ENCODE peak calls at places on chromosomes 3 and 15, in five cellular contexts. U is fibroblast of lung, O is astrocyte of the cerebellum, D is suprapubic skin, A is fibroblast of the aortic adventitia. C is an unnamed sample.

GRCh38 chr15:76973362-76973743 is 21.6 kb upstream of the PSTPIP1 start:
- DNase-seq in D (no peak), A (peak; percentile 60), U (peak; percentile 16), O (no peak), C (no peak)

GRCh38 chr3:6447166-6447801 is 413.6 kb upstream of the GRM7 start:
- DNase-seq in A (no peak), D (no peak), O (no peak), U (no peak), C (no peak)

GRCh38 chr3:106957021-106957420 is 420.2 kb upstream of the CCDC54 start:
- DNase-seq in A (peak; percentile 34), O (no peak), D (no peak), U (peak; percentile 68), C (no peak)

GRCh38 chr3:128554100-128554464 is 61.1 kb upstream of the GATA2 start:
- DNase-seq in O (peak; percentile 37), A (peak; percentile 53), U (peak; percentile 88), D (no peak), C (peak; percentile 33)

GRCh38 chr3:148006508-148006907 is 597.3 kb downstream of the ZIC1 start:
- DNase-seq in U (peak; percentile 95), O (peak; percentile 95), A (peak; percentile 60), D (no peak), C (no peak)

GRCh38 chr3:193656878-193657282 is 63.9 kb downstream of the OPA1 start:
- DNase-seq in A (no peak), O (no peak), U (no peak), D (no peak), C (no peak)

GRCh38 chr3:113157408-113157980 is 53.9 kb upstream of the BOC start:
- DNase-seq in A (peak; percentile 17), U (peak; percentile 79), D (peak; percentile 77), O (no peak), C (no peak)

GRCh38 chr3:165642761-165643432 is 194.3 kb downstream of the BCHE start:
- DNase-seq in D (peak; percentile 67), A (peak; percentile 99), U (peak; percentile 96), O (peak; percentile 98), C (peak; percentile 97)

GRCh38 chr3:97952280-97952679 is 20.0 kb downstream of the RIOX2 start:
- DNase-seq in O (no peak), A (peak; percentile 45), D (no peak), U (no peak), C (no peak)

GRCh38 chr3:135641771-135642170 is 323.8 kb upstream of the PPP2R3A start:
- DNase-seq in D (no peak), A (no peak), O (no peak), U (no peak), C (no peak)

GRCh38 chr3:177934001-177934891 is 602.0 kb upstream of the KCNMB2 start:
- DNase-seq in O (peak; percentile 24), A (peak; percentile 79), U (peak; percentile 92), D (peak; percentile 78), C (peak; percentile 29)

GRCh38 chr3:186998937-186999368 is 68.6 kb downstream of the ST6GAL1 start:
- DNase-seq in U (no peak), A (no peak), D (no peak), O (no peak), C (no peak)

GRCh38 chr3:194308635-194309213 is 42.4 kb downstream of the CPN2 start:
- DNase-seq in D (peak; percentile 26), O (no peak), A (no peak), U (no peak), C (no peak)

GRCh38 chr3:58190882-58191281 is 19.9 kb downstream of the DNASE1L3 start:
- DNase-seq in O (no peak), U (no peak), D (no peak), A (no peak), C (no peak)

GRCh38 chr3:13684350-13684749 is 135.4 kb downstream of the FBLN2 start:
- DNase-seq in A (no peak), O (no peak), U (no peak), D (no peak), C (no peak)

GRCh38 chr3:58560771-58561311 is 16.4 kb downstream of the FAM107A start:
- DNase-seq in A (peak; percentile 97), U (peak; percentile 97), O (peak; percentile 95), D (no peak), C (peak; percentile 96)

GRCh38 chr3:74883690-74884089 is 269.2 kb upstream of the CNTN3 start:
- DNase-seq in O (no peak), A (peak; percentile 14), D (no peak), U (no peak), C (no peak)

GRCh38 chr3:130915567-130916292 is 21.8 kb downstream of the ATP2C1 start:
- DNase-seq in D (no peak), O (no peak), U (no peak), A (no peak), C (no peak)

GRCh38 chr3:178300441-178300959 is 235.7 kb upstream of the KCNMB2 start:
- DNase-seq in D (no peak), A (no peak), U (no peak), O (no peak), C (no peak)

GRCh38 chr3:71796268-71796667 is 11.3 kb upstream of the PROK2 start:
- DNase-seq in U (no peak), A (no peak), D (no peak), O (no peak), C (no peak)

GRCh38 chr3:65914032-65914739 is 124.5 kb downstream of the MAGI1 start:
- DNase-seq in D (no peak), A (no peak), U (no peak), O (no peak), C (no peak)

GRCh38 chr3:177322846-177323245 is 125.6 kb upstream of the TBL1XR1 start:
- DNase-seq in A (no peak), D (no peak), U (no peak), O (no peak), C (no peak)

GRCh38 chr3:10764314-10765051 is 51.5 kb upstream of the SLC6A11 start:
- DNase-seq in A (no peak), D (no peak), U (no peak), O (no peak), C (no peak)

GRCh38 chr3:16906679-16907078 is 21.9 kb downstream of the PLCL2 start:
- DNase-seq in O (no peak), U (peak; percentile 64), D (no peak), A (peak; percentile 72), C (no peak)

GRCh38 chr15:75194397-75194796 is 7.3 kb upstream of the C15orf39 start:
- DNase-seq in U (no peak), D (no peak), A (no peak), O (no peak), C (no peak)

GRCh38 chr15:99341786-99342185 is 90.5 kb downstream of the LRRC28 start:
- DNase-seq in A (no peak), D (no peak), U (no peak), O (no peak), C (no peak)

GRCh38 chr3:61018807-61019206 is 232.4 kb downstream of the FHIT start:
- DNase-seq in D (no peak), A (no peak), U (no peak), O (no peak), C (no peak)

GRCh38 chr3:155233213-155233612 is 60.3 kb downstream of the STRIT1 start:
- DNase-seq in U (peak; percentile 70), A (peak; percentile 85), O (peak; percentile 38), D (no peak), C (peak; percentile 55)

GRCh38 chr3:11155341-11156025 is 1.2 kb downstream of the HRH1 start:
- DNase-seq in D (peak; percentile 77), U (peak; percentile 81), O (peak; percentile 62), A (peak; percentile 86), C (peak; percentile 26)

GRCh38 chr3:156668073-156668763 is 6.2 kb upstream of the TIPARP start:
- DNase-seq in A (peak; percentile 56), O (no peak), U (peak; percentile 38), D (no peak), C (no peak)

GRCh38 chr15:81304226-81304625 is 19.7 kb downstream of the STARD5 start:
- DNase-seq in D (no peak), U (peak; percentile 82), A (peak; percentile 39), O (no peak), C (no peak)

GRCh38 chr3:29247088-29247745 is 33.7 kb upstream of the RBMS3 start:
- DNase-seq in A (no peak), O (no peak), U (no peak), D (no peak), C (no peak)

GRCh38 chr15:31292391-31293020 is 34.1 kb upstream of the KLF13 start:
- DNase-seq in O (no peak), A (no peak), U (no peak), D (peak; percentile 16), C (no peak)

GRCh38 chr15:40554164-40554530 is 10.7 kb downstream of the CCDC32 start:
- DNase-seq in U (no peak), A (no peak), O (no peak), D (no peak), C (no peak)

GRCh38 chr3:138354376-138354775 is 6.0 kb downstream of the MRAS start:
- DNase-seq in D (no peak), O (no peak), U (no peak), A (no peak), C (no peak)
- H3K4me3 ChIP-seq in D (no peak overlapping the region), O (no peak overlapping the region), U (no peak overlapping the region), A (no peak overlapping the region), C (no peak overlapping the region)

GRCh38 chr3:185937689-185938374 is at the start of gene TRA2B:
- DNase-seq in O (peak; percentile 94), A (peak; percentile 97), U (peak; percentile 96), D (peak; percentile 99), C (peak; percentile 91)
- TF ChIP-seq CTCF in O (no peak), A (peak; percentile 42), U (peak; percentile 38), D (peak; percentile 30), C (peak; percentile 22)

GRCh38 chr3:184016820-184017671 is 638 bp downstream of the ABCC5 start:
- DNase-seq in D (peak; percentile 76), A (peak; percentile 59), O (no peak), U (peak; percentile 32), C (no peak)
- H3K4me3 ChIP-seq in D (peak overlapping the region; percentile 93), A (peak overlapping the region; percentile 99), O (peak overlapping the region; percentile 98), U (peak overlapping the region; percentile 97), C (peak overlapping the region; percentile 97)

DNA sequence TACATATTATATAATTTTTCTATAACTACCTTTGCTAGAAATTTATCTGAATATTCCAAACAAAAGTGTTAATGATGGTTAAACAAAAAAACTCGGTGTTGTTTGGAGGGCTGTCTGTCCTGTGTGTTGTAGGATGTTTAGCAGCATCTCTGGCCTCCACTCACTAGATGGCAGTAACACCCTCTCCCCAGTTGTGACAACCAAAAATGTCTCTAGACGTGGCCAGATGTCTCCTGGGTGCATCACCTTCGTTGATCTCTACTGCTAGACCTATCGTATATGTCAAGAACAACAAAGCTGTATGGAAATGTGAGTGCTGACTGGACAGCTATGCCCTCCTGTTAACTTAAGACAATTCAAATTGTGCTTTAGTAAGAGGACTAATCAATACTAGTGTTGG is 14.1 kb downstream of the ANKRD34C start:
- DNase-seq in A (no peak), U (no peak), D (no peak), O (no peak), C (no peak)
- TF ChIP-seq CTCF in A (peak; percentile 4), U (no peak), D (peak; percentile 22), O (no peak), C (peak; percentile 27)

C was measured in retinal pigment epithelial cell.